ENCODE peak calls at places on chromosome 19, in four cellular contexts. M, H, V and T are unnamed samples.

GRCh38 chr19:13823901-13824300 is 28.7 kb downstream of the ZSWIM4 start:
- DNase-seq in M (no peak), H (no peak), V (no peak), T (no peak)

GRCh38 chr19:11587302-11587972 is 9.8 kb upstream of the ZNF627 start:
- DNase-seq in M (peak), H (peak), V (peak), T (peak)

GRCh38 chr19:39843919-39844793 is 2.0 kb downstream of the FBL start:
- DNase-seq in M (no peak), H (no peak), V (no peak), T (no peak)

GRCh38 chr19:51702103-51702753 is 9.1 kb downstream of the SPACA6 start:
- DNase-seq in M (no peak), H (peak), V (peak), T (no peak)

GRCh38 chr19:6587093-6587820 is 3.7 kb downstream of the CD70 start:
- DNase-seq in M (no peak), H (no peak), V (peak), T (peak)

GRCh38 chr19:43351998-43352746 is 1.3 kb upstream of the CD177 start:
- DNase-seq in M (no peak), H (no peak), V (no peak), T (no peak)

GRCh38 chr19:48271531-48272151 is 1.8 kb downstream of the ZNF114 start:
- DNase-seq in M (peak), H (no peak), V (peak), T (no peak)

GRCh38 chr19:45469132-45469834 is 1.5 kb downstream of the FOSB start:
- DNase-seq in M (peak), H (peak), V (peak), T (peak)

GRCh38 chr19:35484637-35485036 is 5.6 kb downstream of the KRTDAP start:
- DNase-seq in M (peak), H (no peak), V (no peak), T (peak)

DNA sequence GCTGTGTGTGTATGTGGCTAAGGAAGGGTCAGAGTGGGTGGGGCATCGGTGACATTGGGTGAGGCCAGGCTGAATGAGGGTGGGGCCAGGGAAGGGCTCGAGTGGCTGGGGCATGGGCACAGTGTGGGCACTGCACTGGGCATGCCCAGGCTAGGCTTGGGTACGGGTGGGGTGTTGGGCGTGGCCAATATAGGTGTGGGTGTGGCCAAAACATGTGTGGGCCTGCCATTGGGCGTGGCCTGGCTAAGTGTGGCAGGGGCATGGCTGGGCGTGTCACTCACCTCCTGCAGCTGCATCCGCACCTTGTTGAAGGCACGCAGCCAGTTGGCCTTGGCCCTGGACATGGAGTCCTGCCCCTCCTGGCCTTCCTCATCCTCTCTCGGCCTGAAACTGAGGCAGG is 33.2 kb downstream of the UNC13A start:
- DNase-seq in M (no peak), H (peak), V (peak), T (no peak)
- TF ChIP-seq TAF1 in M (no peak), H (no peak), V (no peak), T (no peak)

DNA sequence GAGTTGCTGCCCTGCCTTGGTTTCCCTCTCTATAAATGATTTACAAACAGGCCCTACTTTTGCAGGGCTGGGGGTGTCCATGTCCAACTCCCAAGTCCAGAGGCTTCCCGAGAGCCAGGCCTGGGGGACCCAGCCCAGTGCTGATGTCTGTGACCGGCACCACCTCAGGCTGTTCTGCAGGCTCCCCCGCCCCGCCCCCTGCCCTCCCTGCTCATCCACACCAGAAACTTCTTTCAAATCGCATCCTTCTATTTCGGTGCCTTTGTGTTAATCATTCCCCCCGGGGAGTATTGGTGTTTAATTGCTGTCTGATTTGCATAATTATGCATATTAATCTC is 19.2 kb downstream of the TCF3 start:
- DNase-seq in M (no peak), H (peak), V (no peak), T (no peak)
- TF ChIP-seq TAF1 in M (no peak), H (no peak), V (no peak), T (no peak)

GRCh38 chr19:15247107-15248014 is 15.1 kb upstream of the EPHX3 start:
- DNase-seq in M (no peak), H (no peak), V (no peak), T (no peak)
- TF ChIP-seq TAF1 in M (no peak), H (no peak), V (no peak), T (no peak)

GRCh38 chr19:47075941-47076340 is 27.5 kb upstream of the TMEM160 start:
- DNase-seq in M (no peak), H (no peak), V (no peak), T (no peak)
- TF ChIP-seq TAF1 in M (no peak), H (no peak), V (no peak), T (no peak)

GRCh38 chr19:49690656-49691242 is at the start of gene CPT1C:
- DNase-seq in M (no peak), H (no peak), V (peak), T (peak)

GRCh38 chr19:49690073-49690655 is 752 bp upstream of the CPT1C start:
- DNase-seq in M (no peak), H (no peak), V (no peak), T (no peak)

GRCh38 chr19:49687566-49688316 is 1.7 kb upstream of the ADM5 start:
- DNase-seq in M (no peak), H (no peak), V (no peak), T (no peak)

GRCh38 chr19:49688531-49689132 is 762 bp upstream of the ADM5 start:
- DNase-seq in M (no peak), H (no peak), V (peak), T (no peak)

DNA sequence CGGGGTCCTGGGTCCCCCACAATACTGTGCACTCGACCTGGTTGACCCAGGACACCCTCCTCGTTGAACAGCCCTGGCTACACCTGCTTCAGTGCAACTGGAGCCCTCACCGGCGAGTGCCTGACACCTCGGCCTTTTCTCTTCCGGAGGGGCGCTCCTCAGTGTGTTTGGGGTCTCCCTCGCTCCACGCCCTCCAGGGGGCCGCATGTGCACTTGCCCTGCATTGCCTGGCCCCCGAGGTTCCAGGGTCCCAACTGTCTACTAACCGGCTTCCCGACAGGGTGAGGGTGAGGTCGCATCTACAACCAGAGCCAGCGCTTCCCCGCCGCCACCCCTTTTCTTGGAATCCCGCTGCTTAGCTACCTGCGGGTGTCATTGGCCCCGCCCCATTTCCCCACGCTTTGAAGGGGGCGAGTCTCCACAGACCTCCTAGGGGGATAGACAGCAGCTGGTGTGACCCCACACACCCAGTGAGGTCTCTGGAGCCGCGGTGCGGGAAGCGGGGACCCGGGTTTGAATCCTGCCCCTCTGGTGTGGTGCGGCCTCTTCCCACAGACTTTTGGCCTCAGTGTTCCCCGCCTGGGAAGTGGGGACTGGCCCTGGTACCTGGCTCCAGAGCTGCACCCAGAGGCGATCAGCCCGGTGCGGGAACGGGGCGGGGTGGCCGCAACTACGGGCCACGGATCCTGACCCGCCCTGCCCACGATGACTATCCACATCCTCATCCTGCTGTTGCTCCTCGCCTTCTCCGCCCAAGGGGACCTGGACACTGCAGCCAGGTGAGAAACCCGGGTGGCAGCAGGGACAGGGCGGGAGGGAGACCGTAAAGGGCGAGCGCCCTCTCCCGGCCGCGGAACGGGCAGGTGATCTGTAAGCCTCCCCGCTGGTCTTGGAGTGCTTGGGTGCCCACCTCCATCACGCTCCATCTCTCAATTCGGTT is at the start of gene ADM5:
- DNase-seq in M (no peak), H (no peak), V (peak), T (peak)
- TF ChIP-seq TAF1 in M (no peak), H (no peak), V (no peak), T (no peak)

GRCh38 chr19:33311326-33311682 is 9.0 kb upstream of the CEBPA start:
- DNase-seq in M (no peak), H (no peak), V (no peak), T (no peak)
- TF ChIP-seq TAF1 in M (no peak), H (no peak), V (no peak), T (no peak)

GRCh38 chr19:55069859-55070225 is 5.8 kb upstream of the EPS8L1 start:
- DNase-seq in M (no peak), H (no peak), V (no peak), T (no peak)

GRCh38 chr19:55068803-55069136 is 5.8 kb upstream of the RDH13 start:
- DNase-seq in M (no peak), H (no peak), V (no peak), T (no peak)

GRCh38 chr19:55070755-55071502 is 4.7 kb upstream of the EPS8L1 start:
- DNase-seq in M (no peak), H (no peak), V (no peak), T (no peak)

GRCh38 chr19:55067869-55068268 is 4.9 kb upstream of the RDH13 start:
- DNase-seq in M (no peak), H (no peak), V (no peak), T (no peak)

DNA sequence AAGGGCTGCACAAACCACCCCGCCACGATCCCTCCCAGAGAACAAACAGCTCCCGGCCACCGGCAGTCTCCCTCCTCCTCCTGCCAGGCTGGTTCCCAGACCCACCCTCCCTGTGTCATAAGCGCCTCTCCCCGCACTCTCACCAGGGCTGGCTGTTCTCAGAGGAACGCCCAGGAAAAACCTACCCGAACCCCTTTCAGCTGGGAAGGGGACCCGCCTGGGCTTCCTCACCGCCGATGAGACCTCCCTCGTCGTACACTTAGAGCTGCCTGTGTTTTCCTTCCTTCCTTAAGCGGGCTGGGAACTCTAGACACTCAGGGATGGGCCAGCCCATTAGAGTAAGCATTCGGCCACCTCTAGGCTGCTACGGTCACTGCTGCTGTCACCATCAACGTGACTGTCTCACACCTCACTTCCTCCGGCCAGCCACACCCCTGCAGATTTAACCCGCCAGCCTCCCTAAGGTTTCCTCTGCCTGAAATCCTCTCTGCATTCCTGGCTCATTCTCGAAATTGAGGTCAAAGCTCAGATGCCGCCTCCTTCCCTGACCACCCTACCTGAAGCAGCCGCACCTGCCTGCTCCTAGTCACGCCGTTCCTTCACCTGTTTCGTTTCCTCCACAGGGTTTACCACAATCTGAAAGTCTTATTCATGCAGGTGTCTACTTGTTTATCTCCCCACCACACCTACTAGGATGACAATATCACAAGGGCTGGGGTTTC is 6.3 kb upstream of the RDH13 start:
- DNase-seq in M (no peak), H (peak), V (peak), T (no peak)
- TF ChIP-seq TAF1 in M (no peak), H (no peak), V (no peak), T (no peak)

DNA sequence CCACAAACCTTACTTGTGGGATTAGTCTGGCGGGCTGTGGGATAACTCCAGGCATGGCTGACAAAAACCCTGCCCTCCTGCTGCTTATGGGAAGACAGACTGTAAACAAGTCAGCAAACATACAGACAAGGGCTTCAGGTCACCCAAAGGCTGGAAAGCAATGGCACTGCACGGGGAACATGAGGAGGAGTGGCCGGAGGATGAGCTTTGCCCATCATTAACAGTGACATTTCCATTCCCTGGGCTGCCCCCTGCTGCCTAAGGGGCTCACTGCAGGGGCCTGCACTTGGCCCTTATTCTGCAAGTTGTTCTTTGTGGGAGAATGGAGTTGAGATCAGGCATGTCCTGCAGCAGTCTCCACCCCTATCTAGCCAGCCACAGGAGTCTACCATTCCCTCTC is 91.3 kb downstream of the UQCRFS1 start:
- DNase-seq in M (no peak), H (peak), V (peak), T (no peak)
- TF ChIP-seq TAF1 in M (no peak), H (no peak), V (no peak), T (no peak)

DNA sequence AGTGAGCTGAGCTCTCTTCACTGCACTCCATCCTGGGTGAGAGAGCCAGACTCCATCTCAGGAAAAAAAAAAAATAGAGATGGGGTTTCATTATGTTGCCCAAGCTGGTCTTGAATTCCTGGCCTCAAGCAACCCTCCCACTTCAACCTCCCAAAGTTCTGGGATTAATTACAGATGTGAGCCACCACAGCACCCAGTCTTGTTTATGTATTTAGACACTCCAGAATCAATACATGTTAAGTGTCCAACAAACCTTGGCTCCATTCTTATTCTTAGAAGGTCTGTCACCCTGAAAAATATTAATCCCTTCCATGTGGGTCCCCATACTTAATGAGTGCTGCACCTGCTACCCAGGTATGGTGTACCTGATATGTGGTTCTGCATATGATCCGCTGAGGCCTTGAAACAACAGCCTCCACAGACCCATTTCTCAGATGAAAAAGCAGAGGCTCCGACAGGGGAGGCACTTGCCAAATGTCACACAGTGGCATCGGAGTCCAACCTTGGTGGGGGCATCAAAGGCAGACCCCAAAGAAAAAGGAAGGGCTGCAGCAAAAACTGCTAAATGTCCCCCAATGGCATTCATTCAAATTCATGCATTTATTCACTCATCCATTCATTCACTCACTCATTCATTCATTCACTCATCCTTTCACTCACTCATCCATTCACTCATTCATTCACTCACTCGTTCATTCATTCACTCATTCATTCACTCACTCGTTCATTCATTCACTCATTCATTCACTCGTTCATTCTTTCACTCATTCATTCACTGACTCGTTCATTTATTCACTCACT is 16.7 kb downstream of the TICAM1 start:
- DNase-seq in M (no peak), H (no peak), V (no peak), T (no peak)
- TF ChIP-seq TAF1 in M (no peak), H (no peak), V (no peak), T (no peak)

GRCh38 chr19:3457531-3458228 is 22.6 kb downstream of the SMIM24 start:
- DNase-seq in M (no peak), H (peak), V (no peak), T (no peak)
- TF ChIP-seq TAF1 in M (no peak), H (no peak), V (no peak), T (no peak)